ENCODE peak calls at places on chromosomes 7 and 10, in eight cellular contexts. D is effector CD4-positive, alpha-beta T cell; R is activated gamma-delta T cell treated with anti-CD3 and anti-CD28 coated beads, Interleukin-2, amount 50 U/mL, for 16 hours; N is neuronal stem cell; K is A549; I is NCI-H2227 treated with DMSO at 0.1 percent for 48 hours; E is substantia nigra; S is CD14-positive monocyte. W is an unnamed sample.

GRCh38 chr10:10209152-10209551 is 808.5 kb upstream of the CELF2 start:
- DNase-seq in D (no peak), R (no peak), N (no peak), K (no peak), I (no peak), E (no peak), S (no peak), W (no peak)

GRCh38 chr10:33664070-33664469 is 329.6 kb upstream of the NRP1 start:
- DNase-seq in D (no peak), R (no peak), N (no peak), K (no peak), I (no peak), E (no peak), S (no peak), W (no peak)

GRCh38 chr10:11404931-11405330 is 206.5 kb downstream of the USP6NL start:
- DNase-seq in D (no peak), R (no peak), N (no peak), K (no peak), I (no peak), E (no peak), S (no peak), W (no peak)

GRCh38 chr10:61708841-61709240 is 46.1 kb downstream of the CABCOCO1 start:
- DNase-seq in D (no peak), R (no peak), N (no peak), K (no peak), I (no peak), E (no peak), S (no peak), W (no peak)

GRCh38 chr7:142498364-142498763 is 240.5 kb upstream of the PRSS58 start:
- DNase-seq in D (no peak), R (no peak), N (no peak), K (no peak), I (no peak), E (no peak), S (no peak), W (no peak)

GRCh38 chr7:94289071-94289470 is 105.6 kb upstream of the COL1A2 start:
- DNase-seq in D (no peak), R (no peak), N (peak; percentile 61), K (peak; percentile 64), I (peak; percentile 86), E (peak; percentile 49), S (no peak), W (no peak)

GRCh38 chr10:73485320-73485719 is 10.5 kb downstream of the PPP3CB start:
- DNase-seq in D (no peak), R (no peak), N (no peak), K (no peak), I (no peak), E (no peak), S (no peak), W (no peak)

GRCh38 chr7:94366827-94367226 is 27.9 kb upstream of the COL1A2 start:
- DNase-seq in D (no peak), R (no peak), N (no peak), K (no peak), I (no peak), E (no peak), S (no peak), W (no peak)

GRCh38 chr7:81462672-81463071 is 307.2 kb downstream of the HGF start:
- DNase-seq in D (no peak), R (no peak), N (no peak), K (no peak), I (no peak), E (no peak), S (no peak), W (no peak)

GRCh38 chr7:70719120-70719519 is 412.8 kb upstream of the GALNT17 start:
- DNase-seq in D (no peak), R (no peak), N (no peak), K (no peak), I (no peak), E (no peak), S (no peak), W (no peak)

GRCh38 chr7:112495820-112496462 is 15.2 kb downstream of the LSMEM1 start:
- DNase-seq in D (peak; percentile 19), R (no peak), N (peak; percentile 31), K (peak; percentile 45), I (peak; percentile 41), E (peak; percentile 36), S (no peak), W (no peak)

GRCh38 chr7:113922049-113922448 is 3.2 kb upstream of the PPP1R3A start:
- DNase-seq in D (no peak), R (no peak), N (no peak), K (no peak), I (no peak), E (no peak), S (no peak), W (no peak)

GRCh38 chr10:118760265-118760664 is 5.5 kb upstream of the CACUL1 start:
- DNase-seq in D (no peak), R (no peak), N (no peak), K (no peak), I (peak; percentile 35), E (no peak), S (no peak), W (no peak)

GRCh38 chr10:95096143-95096542 is 26.8 kb upstream of the CYP2C8 start:
- DNase-seq in D (no peak), R (no peak), N (no peak), K (no peak), I (no peak), E (no peak), S (no peak), W (no peak)

GRCh38 chr7:144842377-144842851 is 6.6 kb upstream of the TPK1 start:
- DNase-seq in D (no peak), R (no peak), N (no peak), K (no peak), I (no peak), E (no peak), S (peak; percentile 88), W (no peak)

GRCh38 chr7:72751978-72752377 is 76.0 kb downstream of the TYW1B start:
- DNase-seq in D (no peak), R (no peak), N (no peak), K (no peak), I (no peak), E (no peak), S (no peak), W (no peak)

GRCh38 chr10:71367279-71367678 is 29.4 kb upstream of the CDH23 start:
- DNase-seq in D (no peak), R (no peak), N (no peak), K (no peak), I (no peak), E (no peak), S (peak; percentile 84), W (no peak)

GRCh38 chr10:8163824-8164223 is 109.3 kb downstream of the GATA3 start:
- DNase-seq in D (no peak), R (no peak), N (no peak), K (no peak), I (no peak), E (no peak), S (no peak), W (no peak)

GRCh38 chr10:32065871-32066270 is 9.6 kb upstream of the KIF5B start:
- DNase-seq in D (no peak), R (no peak), N (no peak), K (no peak), I (no peak), E (no peak), S (no peak), W (no peak)

GRCh38 chr10:5595095-5595494 is 70.3 kb downstream of the CALML3 start:
- DNase-seq in D (no peak), R (no peak), N (no peak), K (no peak), I (no peak), E (no peak), S (no peak), W (no peak)

GRCh38 chr7:114082934-114083647 is 164.3 kb upstream of the PPP1R3A start:
- DNase-seq in D (no peak), R (no peak), N (peak; percentile 31), K (peak; percentile 8), I (no peak), E (no peak), S (no peak), W (no peak)

GRCh38 chr10:92750788-92751533 is 61.2 kb downstream of the HHEX start:
- DNase-seq in D (no peak), R (no peak), N (no peak), K (no peak), I (no peak), E (no peak), S (no peak), W (no peak)

GRCh38 chr10:68560201-68560915 is at the start of gene TET1:
- DNase-seq in D (no peak), R (no peak), N (peak; percentile 90), K (peak; percentile 64), I (peak; percentile 17), E (peak; percentile 29), S (no peak), W (peak; percentile 19)

GRCh38 chr10:62109532-62110293 is 158.9 kb downstream of the RTKN2 start:
- DNase-seq in D (no peak), R (no peak), N (no peak), K (no peak), I (no peak), E (no peak), S (no peak), W (no peak)

GRCh38 chr10:11150255-11150731 is 132.6 kb downstream of the CELF2 start:
- DNase-seq in D (peak; percentile 36), R (no peak), N (no peak), K (no peak), I (no peak), E (no peak), S (no peak), W (peak; percentile 78)